ENCODE peak calls at places on chromosomes 11 and 22, in nine cellular contexts. One of them, this sample, is unnamed.

GRCh38 chr11:30830666-30831065 is 244.5 kb upstream of the MPPED2 start:
- DNase-seq in cardiac fibroblast: no peak
- DNase-seq in fibroblast of the aortic adventitia: no peak
- DNase-seq in GM10248: no peak
- DNase-seq in prostate gland: no peak
- DNase-seq in heart left ventricle: no peak
- DNase-seq in endothelial cell: no peak
- DNase-seq in B cell: no peak
- DNase-seq in body of pancreas: no peak
- DNase-seq in this sample: no peak

GRCh38 chr11:61690706-61691377 is 10.7 kb downstream of the DAGLA start:
- DNase-seq in cardiac fibroblast: no peak
- DNase-seq in fibroblast of the aortic adventitia: no peak
- DNase-seq in GM10248: no peak
- DNase-seq in prostate gland: no peak
- DNase-seq in heart left ventricle: no peak
- DNase-seq in endothelial cell: no peak
- DNase-seq in B cell: no peak
- DNase-seq in body of pancreas: peak
- DNase-seq in this sample: no peak

GRCh38 chr11:83895516-83895915 is 609.3 kb upstream of the CCDC90B start:
- DNase-seq in cardiac fibroblast: no peak
- DNase-seq in fibroblast of the aortic adventitia: peak
- DNase-seq in GM10248: no peak
- DNase-seq in prostate gland: no peak
- DNase-seq in heart left ventricle: no peak
- DNase-seq in endothelial cell: peak
- DNase-seq in B cell: no peak
- DNase-seq in body of pancreas: no peak
- DNase-seq in this sample: no peak

GRCh38 chr11:96567193-96567592 is 177.4 kb downstream of the JRKL start:
- DNase-seq in cardiac fibroblast: peak
- DNase-seq in fibroblast of the aortic adventitia: peak
- DNase-seq in GM10248: no peak
- DNase-seq in prostate gland: no peak
- DNase-seq in heart left ventricle: no peak
- DNase-seq in endothelial cell: no peak
- DNase-seq in B cell: no peak
- DNase-seq in body of pancreas: no peak
- DNase-seq in this sample: no peak

GRCh38 chr11:10117709-10118341 is 176.2 kb downstream of the SBF2 start:
- DNase-seq in cardiac fibroblast: peak
- DNase-seq in fibroblast of the aortic adventitia: peak
- DNase-seq in GM10248: no peak
- DNase-seq in prostate gland: no peak
- DNase-seq in heart left ventricle: no peak
- DNase-seq in endothelial cell: no peak
- DNase-seq in B cell: no peak
- DNase-seq in body of pancreas: no peak
- DNase-seq in this sample: no peak

GRCh38 chr11:1694846-1695547 is 2.0 kb upstream of the KRTAP5-6 start:
- DNase-seq in cardiac fibroblast: no peak
- DNase-seq in fibroblast of the aortic adventitia: no peak
- DNase-seq in GM10248: no peak
- DNase-seq in prostate gland: no peak
- DNase-seq in heart left ventricle: no peak
- DNase-seq in endothelial cell: no peak
- DNase-seq in B cell: no peak
- DNase-seq in body of pancreas: no peak
- DNase-seq in this sample: no peak

GRCh38 chr11:68447015-68447801 is 13.3 kb upstream of the PPP6R3 start:
- DNase-seq in cardiac fibroblast: peak
- DNase-seq in fibroblast of the aortic adventitia: peak
- DNase-seq in GM10248: peak
- DNase-seq in prostate gland: peak
- DNase-seq in heart left ventricle: peak
- DNase-seq in endothelial cell: peak
- DNase-seq in B cell: peak
- DNase-seq in body of pancreas: peak
- DNase-seq in this sample: peak

GRCh38 chr11:3859373-3859881 is 4.0 kb downstream of the STIM1 start:
- DNase-seq in cardiac fibroblast: no peak
- DNase-seq in fibroblast of the aortic adventitia: no peak
- DNase-seq in GM10248: peak
- DNase-seq in prostate gland: no peak
- DNase-seq in heart left ventricle: peak
- DNase-seq in endothelial cell: no peak
- DNase-seq in B cell: no peak
- DNase-seq in body of pancreas: peak
- DNase-seq in this sample: peak

GRCh38 chr22:27876684-27877083 is 42.4 kb downstream of the PITPNB start:
- DNase-seq in cardiac fibroblast: peak
- DNase-seq in fibroblast of the aortic adventitia: peak
- DNase-seq in GM10248: no peak
- DNase-seq in prostate gland: no peak
- DNase-seq in heart left ventricle: no peak
- DNase-seq in endothelial cell: no peak
- DNase-seq in B cell: no peak
- DNase-seq in body of pancreas: no peak
- DNase-seq in this sample: no peak

GRCh38 chr11:110130642-110131238 is 37.5 kb downstream of the ZC3H12C start:
- DNase-seq in cardiac fibroblast: peak
- DNase-seq in fibroblast of the aortic adventitia: no peak
- DNase-seq in GM10248: no peak
- DNase-seq in prostate gland: no peak
- DNase-seq in heart left ventricle: peak
- DNase-seq in endothelial cell: no peak
- DNase-seq in B cell: no peak
- DNase-seq in body of pancreas: no peak
- DNase-seq in this sample: no peak

GRCh38 chr11:74937696-74938475 is 11.0 kb downstream of the XRRA1 start:
- DNase-seq in cardiac fibroblast: peak
- DNase-seq in fibroblast of the aortic adventitia: peak
- DNase-seq in GM10248: no peak
- DNase-seq in prostate gland: no peak
- DNase-seq in heart left ventricle: no peak
- DNase-seq in endothelial cell: no peak
- DNase-seq in B cell: no peak
- DNase-seq in body of pancreas: no peak
- DNase-seq in this sample: no peak

GRCh38 chr22:28955817-28956216 is 72.4 kb downstream of the ZNRF3 start:
- DNase-seq in cardiac fibroblast: no peak
- DNase-seq in fibroblast of the aortic adventitia: no peak
- DNase-seq in GM10248: peak
- DNase-seq in prostate gland: no peak
- DNase-seq in heart left ventricle: no peak
- DNase-seq in endothelial cell: no peak
- DNase-seq in B cell: peak
- DNase-seq in body of pancreas: no peak
- DNase-seq in this sample: no peak

GRCh38 chr22:29030618-29031235 is 30.9 kb downstream of the C22orf31 start:
- DNase-seq in cardiac fibroblast: peak
- DNase-seq in fibroblast of the aortic adventitia: peak
- DNase-seq in GM10248: no peak
- DNase-seq in prostate gland: peak
- DNase-seq in heart left ventricle: peak
- DNase-seq in endothelial cell: peak
- DNase-seq in B cell: no peak
- DNase-seq in body of pancreas: peak
- DNase-seq in this sample: peak

GRCh38 chr11:27370374-27370773 is 7.4 kb upstream of the CCDC34 start:
- DNase-seq in cardiac fibroblast: no peak
- DNase-seq in fibroblast of the aortic adventitia: no peak
- DNase-seq in GM10248: no peak
- DNase-seq in prostate gland: no peak
- DNase-seq in heart left ventricle: no peak
- DNase-seq in endothelial cell: no peak
- DNase-seq in B cell: no peak
- DNase-seq in body of pancreas: no peak
- DNase-seq in this sample: no peak
- TF ChIP-seq CTCF in cardiac fibroblast: no peak
- TF ChIP-seq CTCF in fibroblast of the aortic adventitia: no peak
- TF ChIP-seq CTCF in GM10248: no peak
- TF ChIP-seq CTCF in prostate gland: no peak
- TF ChIP-seq CTCF in heart left ventricle: no peak
- TF ChIP-seq CTCF in endothelial cell: no peak
- TF ChIP-seq CTCF in B cell: no peak
- TF ChIP-seq CTCF in body of pancreas: no peak
- TF ChIP-seq CTCF in this sample: no peak

GRCh38 chr22:33465554-33465953 is 407.4 kb upstream of the SYN3 start:
- DNase-seq in cardiac fibroblast: no peak
- DNase-seq in fibroblast of the aortic adventitia: no peak
- DNase-seq in GM10248: no peak
- DNase-seq in prostate gland: peak
- DNase-seq in heart left ventricle: no peak
- DNase-seq in endothelial cell: no peak
- DNase-seq in B cell: no peak
- DNase-seq in body of pancreas: no peak
- DNase-seq in this sample: no peak

GRCh38 chr22:33464698-33465097 is 406.5 kb upstream of the SYN3 start:
- DNase-seq in cardiac fibroblast: no peak
- DNase-seq in fibroblast of the aortic adventitia: no peak
- DNase-seq in GM10248: no peak
- DNase-seq in prostate gland: no peak
- DNase-seq in heart left ventricle: no peak
- DNase-seq in endothelial cell: no peak
- DNase-seq in B cell: no peak
- DNase-seq in body of pancreas: no peak
- DNase-seq in this sample: no peak

GRCh38 chr22:33467067-33467466 is 408.9 kb upstream of the SYN3 start:
- DNase-seq in cardiac fibroblast: no peak
- DNase-seq in fibroblast of the aortic adventitia: peak
- DNase-seq in GM10248: no peak
- DNase-seq in prostate gland: no peak
- DNase-seq in heart left ventricle: no peak
- DNase-seq in endothelial cell: no peak
- DNase-seq in B cell: no peak
- DNase-seq in body of pancreas: no peak
- DNase-seq in this sample: no peak

GRCh38 chr22:33470456-33470855 is 412.3 kb upstream of the SYN3 start:
- DNase-seq in cardiac fibroblast: no peak
- DNase-seq in fibroblast of the aortic adventitia: no peak
- DNase-seq in GM10248: peak
- DNase-seq in prostate gland: no peak
- DNase-seq in heart left ventricle: no peak
- DNase-seq in endothelial cell: no peak
- DNase-seq in B cell: no peak
- DNase-seq in body of pancreas: no peak
- DNase-seq in this sample: no peak

DNA sequence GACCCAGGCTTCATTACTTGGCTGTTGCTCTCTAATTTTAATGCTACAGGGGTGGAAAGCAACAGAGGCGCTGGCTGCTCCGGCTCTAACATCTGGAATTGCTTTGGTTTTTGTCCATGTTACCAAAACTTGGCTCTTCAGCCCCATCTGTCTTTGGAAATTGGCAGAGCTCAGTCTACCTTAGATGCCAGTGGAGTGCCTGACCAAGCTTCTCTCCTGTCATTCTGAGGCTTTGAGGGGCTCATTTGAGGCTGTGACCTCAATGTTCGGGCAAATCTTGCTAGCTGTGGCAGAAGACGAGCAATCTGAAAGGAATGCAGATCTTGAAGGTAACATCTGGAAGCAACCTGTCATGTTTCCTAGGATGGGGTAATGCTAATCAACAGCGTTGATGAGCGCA is 409.5 kb upstream of the SYN3 start:
- DNase-seq in cardiac fibroblast: no peak
- DNase-seq in fibroblast of the aortic adventitia: peak
- DNase-seq in GM10248: no peak
- DNase-seq in prostate gland: no peak
- DNase-seq in heart left ventricle: no peak
- DNase-seq in endothelial cell: no peak
- DNase-seq in B cell: no peak
- DNase-seq in body of pancreas: no peak
- DNase-seq in this sample: no peak
- TF ChIP-seq CTCF in cardiac fibroblast: no peak
- TF ChIP-seq CTCF in fibroblast of the aortic adventitia: peak
- TF ChIP-seq CTCF in GM10248: no peak
- TF ChIP-seq CTCF in prostate gland: no peak
- TF ChIP-seq CTCF in heart left ventricle: no peak
- TF ChIP-seq CTCF in endothelial cell: no peak
- TF ChIP-seq CTCF in B cell: no peak
- TF ChIP-seq CTCF in body of pancreas: no peak
- TF ChIP-seq CTCF in this sample: no peak

DNA sequence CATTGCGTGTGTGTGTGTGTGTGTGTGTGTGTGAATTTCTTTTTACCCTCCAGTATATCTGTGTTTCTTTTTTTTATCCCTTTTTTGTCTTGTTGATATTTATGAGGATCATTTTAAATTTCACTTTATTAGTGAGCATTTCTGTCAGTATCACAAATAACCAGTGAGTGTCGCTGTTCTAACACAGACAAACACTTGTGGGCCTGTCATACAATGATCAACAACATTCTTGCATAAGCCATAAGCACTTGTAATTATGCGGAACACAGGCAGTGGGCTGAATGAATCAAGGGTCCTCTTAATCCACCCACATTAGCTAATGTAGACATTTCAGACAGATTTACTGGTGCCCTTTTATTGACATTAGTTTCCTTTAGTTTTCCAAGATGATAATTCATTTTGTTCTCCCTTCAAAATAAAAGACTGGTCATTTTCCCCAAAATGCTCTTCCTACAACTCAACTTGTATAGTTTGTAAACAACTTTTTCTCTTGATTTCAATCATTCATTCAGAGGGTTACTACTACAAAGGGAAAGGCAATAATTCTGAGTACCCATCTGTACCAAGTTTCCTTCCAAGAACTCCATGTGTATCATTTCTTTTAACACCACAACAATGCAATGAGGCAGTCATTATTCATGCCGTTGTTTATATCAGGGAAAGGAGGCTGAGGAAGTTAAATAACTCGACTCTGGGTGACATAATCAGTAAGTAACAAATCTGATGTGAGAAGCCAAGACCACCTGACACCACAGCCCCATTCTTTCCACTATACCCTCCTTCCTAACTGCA is 34.6 kb upstream of the ANO3 start:
- DNase-seq in cardiac fibroblast: peak
- DNase-seq in fibroblast of the aortic adventitia: peak
- DNase-seq in GM10248: peak
- DNase-seq in prostate gland: peak
- DNase-seq in heart left ventricle: no peak
- DNase-seq in endothelial cell: peak
- DNase-seq in B cell: no peak
- DNase-seq in body of pancreas: peak
- DNase-seq in this sample: no peak
- TF ChIP-seq CTCF in cardiac fibroblast: peak
- TF ChIP-seq CTCF in fibroblast of the aortic adventitia: peak
- TF ChIP-seq CTCF in GM10248: peak
- TF ChIP-seq CTCF in prostate gland: peak
- TF ChIP-seq CTCF in heart left ventricle: peak
- TF ChIP-seq CTCF in endothelial cell: peak
- TF ChIP-seq CTCF in B cell: peak
- TF ChIP-seq CTCF in body of pancreas: peak
- TF ChIP-seq CTCF in this sample: peak

DNA sequence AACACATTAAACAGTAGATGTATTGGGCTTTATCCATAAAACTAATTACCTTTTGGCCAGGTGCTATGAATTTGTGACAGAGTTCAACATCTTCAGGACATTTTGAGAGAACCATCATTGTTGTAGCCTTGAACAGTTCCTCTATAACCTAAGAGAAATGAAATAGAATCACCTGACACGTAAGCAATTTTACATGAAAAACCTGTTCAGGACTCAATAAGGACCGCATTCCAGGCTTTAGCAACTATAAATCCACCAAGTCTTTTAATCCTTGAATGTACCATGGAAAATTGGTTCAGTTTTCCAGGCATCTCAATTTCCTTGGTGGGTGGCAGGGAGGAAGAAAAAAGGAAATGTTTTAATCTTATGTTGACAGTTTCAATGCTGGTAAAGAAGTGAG is 60.9 kb upstream of the GAB2 start:
- DNase-seq in cardiac fibroblast: no peak
- DNase-seq in fibroblast of the aortic adventitia: no peak
- DNase-seq in GM10248: no peak
- DNase-seq in prostate gland: no peak
- DNase-seq in heart left ventricle: no peak
- DNase-seq in endothelial cell: no peak
- DNase-seq in B cell: no peak
- DNase-seq in body of pancreas: no peak
- DNase-seq in this sample: no peak
- TF ChIP-seq CTCF in cardiac fibroblast: no peak
- TF ChIP-seq CTCF in fibroblast of the aortic adventitia: no peak
- TF ChIP-seq CTCF in GM10248: no peak
- TF ChIP-seq CTCF in prostate gland: no peak
- TF ChIP-seq CTCF in heart left ventricle: no peak
- TF ChIP-seq CTCF in endothelial cell: no peak
- TF ChIP-seq CTCF in B cell: no peak
- TF ChIP-seq CTCF in body of pancreas: no peak
- TF ChIP-seq CTCF in this sample: no peak